ENCODE peak calls at places on chromosomes 3 and 15, in five cellular contexts. B, I, K, N and M are unnamed samples.

GRCh38 chr3:9041626-9042025 is 78.4 kb upstream of the RAD18 start:
- DNase-seq in B (no peak), I (no peak), K (no peak), N (no peak), M (no peak)

GRCh38 chr3:8492744-8493511 is 8.7 kb upstream of the LMCD1 start:
- DNase-seq in B (peak; percentile 77), I (no peak), K (no peak), N (no peak), M (no peak)

GRCh38 chr3:114454592-114455251 is 160.9 kb downstream of the TIGIT start:
- DNase-seq in B (peak; percentile 61), I (peak; percentile 34), K (no peak), N (no peak), M (no peak)

GRCh38 chr15:41476416-41477048 is 17.1 kb upstream of the ITPKA start:
- DNase-seq in B (no peak), I (peak; percentile 77), K (no peak), N (no peak), M (no peak)

GRCh38 chr3:6250167-6250566 is 610.7 kb upstream of the GRM7 start:
- DNase-seq in B (no peak), I (no peak), K (no peak), N (no peak), M (no peak)

GRCh38 chr3:10238330-10238995 is 9.8 kb upstream of the TATDN2 start:
- DNase-seq in B (no peak), I (no peak), K (no peak), N (no peak), M (no peak)

GRCh38 chr3:156626104-156626503 is 48.3 kb upstream of the TIPARP start:
- DNase-seq in B (peak; percentile 49), I (no peak), K (no peak), N (no peak), M (no peak)

GRCh38 chr3:138331143-138331894 is 1.7 kb upstream of the NME9 start:
- DNase-seq in B (no peak), I (peak; percentile 24), K (no peak), N (no peak), M (no peak)

GRCh38 chr3:152157337-152157736 is 111.4 kb upstream of the MBNL1 start:
- DNase-seq in B (no peak), I (no peak), K (no peak), N (no peak), M (no peak)

GRCh38 chr3:119352235-119352634 is 58.1 kb downstream of the ARHGAP31 start:
- DNase-seq in B (peak; percentile 58), I (no peak), K (no peak), N (no peak), M (no peak)

DNA sequence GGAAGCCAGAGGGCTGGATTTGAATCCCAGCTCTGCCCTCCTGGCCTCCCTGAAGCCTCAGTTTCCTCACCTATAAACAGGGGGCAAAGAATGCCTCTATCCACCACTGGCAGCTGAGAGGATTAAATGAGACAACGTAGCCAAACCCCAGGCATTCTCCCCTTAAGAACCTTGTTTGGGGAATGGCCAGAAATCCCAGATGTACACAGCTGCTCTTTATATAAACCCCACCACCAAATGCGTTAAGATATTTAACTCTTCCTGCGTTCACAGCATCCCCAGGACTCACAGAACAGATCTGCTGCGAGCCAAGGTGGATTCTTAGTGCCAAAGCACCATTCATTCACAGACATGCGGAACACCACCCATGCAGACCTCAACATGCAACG is 5.3 kb downstream of the TLE3 start:
- DNase-seq in B (peak; percentile 32), I (peak; percentile 57), K (no peak), N (no peak), M (no peak)
- H3K36me3 ChIP-seq in B (peaks cover 2% of the 10 kb centered on the region), I (no peaks in the 10 kb centered on the region), K (peaks cover 84% of the 10 kb centered on the region), N (no peaks in the 10 kb centered on the region), M (no peaks in the 10 kb centered on the region)

GRCh38 chr3:46314517-46314916 is 39.4 kb upstream of the CCR2 start:
- DNase-seq in B (no peak), I (no peak), K (no peak), N (no peak), M (no peak)
- TF ChIP-seq CTCF in B (no peak), I (no peak), K (no peak), N (no peak), M (no peak)

GRCh38 chr3:39407773-39408492 is 1.4 kb downstream of the RPSA start:
- DNase-seq in B (no peak), I (peak; percentile 63), K (no peak), N (no peak), M (no peak)

GRCh38 chr3:39407259-39407629 is 724 bp downstream of the RPSA start:
- DNase-seq in B (no peak), I (peak; percentile 33), K (no peak), N (no peak), M (no peak)

GRCh38 chr3:39406368-39407258 is at the start of gene RPSA:
- DNase-seq in B (peak; percentile 95), I (peak; percentile 97), K (peak; percentile 98), N (peak; percentile 98), M (peak; percentile 92)

GRCh38 chr3:39409514-39410136 is 3.1 kb downstream of the RPSA start:
- DNase-seq in B (no peak), I (no peak), K (no peak), N (no peak), M (no peak)

DNA sequence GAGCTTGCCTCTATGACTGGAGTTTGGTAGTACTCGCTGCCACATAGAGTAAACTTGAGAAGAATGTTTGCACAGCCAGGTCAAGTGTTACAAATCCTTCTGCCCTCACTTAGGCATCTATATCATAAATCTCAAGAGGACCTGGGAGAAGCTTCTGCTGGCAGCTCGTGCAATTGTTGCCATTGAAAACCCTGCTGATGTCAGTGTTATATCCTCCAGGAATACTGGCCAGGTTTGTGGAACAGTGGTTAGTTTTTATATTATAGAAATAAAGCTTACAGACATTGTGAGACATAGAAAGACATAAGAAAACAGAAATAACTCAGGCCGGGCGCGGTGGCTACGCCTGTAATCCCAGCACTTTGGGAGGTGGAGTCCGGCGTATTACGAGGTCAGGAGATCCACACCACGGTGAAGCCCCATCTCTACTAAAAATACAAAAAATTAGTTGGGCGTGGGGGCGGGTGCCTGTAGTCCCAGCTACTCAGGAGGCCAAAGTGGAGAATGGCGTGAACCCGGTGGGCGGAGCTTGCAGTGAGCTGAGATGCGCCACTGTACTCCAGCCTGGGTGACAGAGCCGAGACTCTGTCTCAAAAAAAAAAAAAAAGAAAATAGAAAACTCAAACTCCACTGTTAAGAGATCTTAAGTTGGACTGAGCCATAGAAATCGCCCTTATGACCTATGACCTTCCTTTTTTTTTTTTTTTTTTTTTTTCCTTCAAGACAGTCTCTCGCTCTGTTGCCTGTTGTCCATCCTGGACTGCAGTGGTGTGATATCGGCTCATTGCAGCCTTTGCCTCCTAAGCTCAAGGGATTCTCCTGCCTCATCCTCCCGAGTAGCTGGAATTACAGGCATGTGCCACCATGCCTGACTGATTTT is 2.2 kb downstream of the RPSA start:
- DNase-seq in B (no peak), I (no peak), K (no peak), N (no peak), M (no peak)
- H3K36me3 ChIP-seq in B (peaks cover 18% of the 10 kb centered on the region), I (peaks cover 54% of the 10 kb centered on the region), K (peaks cover 69% of the 10 kb centered on the region), N (peaks cover 5% of the 10 kb centered on the region), M (no peaks in the 10 kb centered on the region)

GRCh38 chr3:21216598-21216997 is 534.4 kb downstream of the ZNF385D start:
- DNase-seq in B (no peak), I (peak; percentile 19), K (peak; percentile 17), N (no peak), M (no peak)
- TF ChIP-seq CTCF in B (peak; percentile 57), I (peak; percentile 35), K (peak; percentile 69), N (no peak), M (no peak)

DNA sequence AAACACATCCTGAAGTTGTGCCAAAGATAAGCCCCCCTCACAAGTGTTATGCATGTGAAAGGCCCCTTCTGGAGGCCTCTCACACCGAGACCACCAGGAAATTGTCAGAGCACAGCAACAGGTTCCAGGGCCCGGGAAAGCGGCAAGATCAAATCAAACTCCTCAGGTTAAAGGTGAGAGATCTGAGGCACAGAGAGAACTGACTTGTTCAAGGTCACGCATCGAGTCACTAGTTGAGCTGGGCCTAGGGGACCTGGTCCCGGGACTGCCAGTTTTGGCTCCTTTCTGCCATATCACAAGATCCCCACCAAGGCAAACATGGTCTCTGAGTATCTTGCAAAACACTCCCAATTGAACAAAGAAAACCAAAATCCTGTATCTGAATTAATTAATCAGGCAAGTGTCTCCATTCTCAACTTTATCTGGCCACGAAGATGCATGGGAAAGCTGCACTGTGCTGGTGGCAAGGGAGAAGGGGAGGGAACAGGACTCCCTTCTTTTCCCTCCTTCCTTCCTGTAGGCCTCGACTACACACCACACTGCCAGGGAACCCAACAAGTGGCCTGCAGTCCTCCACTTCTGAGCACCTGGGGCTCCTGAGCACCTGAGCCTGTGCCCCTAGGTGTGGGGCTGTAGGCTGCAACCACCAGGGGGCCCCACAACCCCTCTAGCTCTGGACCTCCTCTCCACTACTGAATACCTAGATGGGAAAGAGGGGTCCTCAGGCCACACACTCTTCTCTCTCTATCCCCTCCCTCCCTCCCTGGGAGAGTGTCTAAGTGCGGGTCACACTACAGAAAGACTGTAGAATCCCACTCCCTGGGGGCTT is 37.3 kb downstream of the ANP32A start:
- DNase-seq in B (no peak), I (no peak), K (peak; percentile 63), N (no peak), M (no peak)
- H3K36me3 ChIP-seq in B (peaks cover 9% of the 10 kb centered on the region), I (peaks cover 63% of the 10 kb centered on the region), K (peaks cover 84% of the 10 kb centered on the region), N (no peaks in the 10 kb centered on the region), M (no peaks in the 10 kb centered on the region)

GRCh38 chr3:81242871-81243270 is 518.6 kb downstream of the GBE1 start:
- DNase-seq in B (peak; percentile 24), I (peak; percentile 31), K (no peak), N (no peak), M (no peak)
- TF ChIP-seq CTCF in B (peak; percentile 64), I (peak; percentile 51), K (peak; percentile 22), N (no peak), M (no peak)